ENCODE peak calls at places on chromosomes 6 and 20, in four cellular contexts. O is psoas muscle, X is fibroblast of pulmonary artery, I is AG04449. H is an unnamed sample.

GRCh38 chr6:27188885-27189418 is 58.5 kb upstream of the PRSS16 start:
- DNase-seq in O (peak), X (peak), I (peak), H (peak)

GRCh38 chr6:55794136-55794812 is 81.1 kb downstream of the BMP5 start:
- DNase-seq in O (no peak), X (peak), I (no peak), H (peak)

GRCh38 chr20:10696650-10697049 is 22.9 kb upstream of the JAG1 start:
- DNase-seq in O (no peak), X (no peak), I (no peak), H (no peak)

GRCh38 chr6:166989427-166990034 is 9.7 kb upstream of the CEP43 start:
- DNase-seq in O (no peak), X (peak), I (no peak), H (no peak)

GRCh38 chr20:45070932-45071632 is 29.8 kb downstream of the KCNS1 start:
- DNase-seq in O (no peak), X (peak), I (no peak), H (peak)

GRCh38 chr6:52976591-52977035 is 18.5 kb downstream of the GSTA4 start:
- DNase-seq in O (no peak), X (no peak), I (no peak), H (no peak)

GRCh38 chr6:53066059-53066406 is 829 bp downstream of the FBXO9 start:
- DNase-seq in O (peak), X (no peak), I (no peak), H (no peak)

GRCh38 chr6:15184441-15184861 is 61.4 kb upstream of the JARID2 start:
- DNase-seq in O (no peak), X (no peak), I (no peak), H (no peak)

GRCh38 chr6:169722362-169723199 is 1.7 kb downstream of the PHF10 start:
- DNase-seq in O (peak), X (peak), I (no peak), H (peak)

GRCh38 chr6:109139109-109139508 is 43.8 kb downstream of the CEP57L1 start:
- DNase-seq in O (no peak), X (peak), I (no peak), H (peak)

GRCh38 chr6:138421608-138422007 is 17.6 kb downstream of the HEBP2 start:
- DNase-seq in O (no peak), X (no peak), I (no peak), H (no peak)

GRCh38 chr6:25035451-25036435 is 100.0 kb upstream of the RIPOR2 start:
- DNase-seq in O (no peak), X (no peak), I (no peak), H (no peak)

GRCh38 chr6:15299430-15300131 is 53.7 kb downstream of the JARID2 start:
- DNase-seq in O (peak), X (peak), I (no peak), H (no peak)

GRCh38 chr6:166050559-166050958 is 117.1 kb downstream of the TBXT start:
- DNase-seq in O (no peak), X (no peak), I (no peak), H (no peak)

GRCh38 chr6:84249724-84250123 is 22.3 kb upstream of the CEP162 start:
- DNase-seq in O (no peak), X (peak), I (no peak), H (no peak)

GRCh38 chr6:112933947-112934346 is 586.8 kb downstream of the RFPL4B start:
- DNase-seq in O (no peak), X (no peak), I (no peak), H (no peak)

GRCh38 chr20:48904566-48905321 is 16.8 kb upstream of the ARFGEF2 start:
- DNase-seq in O (no peak), X (peak), I (no peak), H (peak)

GRCh38 chr20:32433311-32434021 is 75.3 kb downstream of the ASXL1 start:
- DNase-seq in O (no peak), X (no peak), I (no peak), H (no peak)

GRCh38 chr20:44640522-44640921 is 11.0 kb downstream of the ADA start:
- DNase-seq in O (no peak), X (no peak), I (no peak), H (no peak)

GRCh38 chr6:54802775-54803631 is 43.6 kb upstream of the FAM83B start:
- DNase-seq in O (no peak), X (peak), I (peak), H (peak)

GRCh38 chr20:38665886-38666285 is 58.4 kb upstream of the SLC32A1 start:
- DNase-seq in O (no peak), X (no peak), I (no peak), H (no peak)

GRCh38 chr6:149015877-149016525 is 269.2 kb downstream of the UST start:
- DNase-seq in O (no peak), X (no peak), I (no peak), H (no peak)

GRCh38 chr6:57173886-57174510 is 1.9 kb downstream of the BAG2 start:
- DNase-seq in O (no peak), X (peak), I (no peak), H (peak)

GRCh38 chr6:36848658-36849441 is 9.6 kb upstream of the CPNE5 start:
- DNase-seq in O (no peak), X (peak), I (no peak), H (no peak)

GRCh38 chr6:4128072-4128471 is 7.3 kb downstream of the ECI2 start:
- DNase-seq in O (no peak), X (no peak), I (no peak), H (no peak)

H was measured in brain microvascular endothelial cell.